ENCODE peak calls at places on chromosome 14, in eight cellular contexts. P is mesenchymal stem cell, E is cardiac muscle cell, D is GM23248, O is trophoblast cell, N is right cardiac atrium, B is fibroblast of lung, U is neural progenitor cell. Z is an unnamed sample.

GRCh38 chr14:90642239-90642717 is 174.0 kb downstream of the TTC7B start:
- DNase-seq in P (peak; percentile 70), D (no peak), U (peak; percentile 89), B (no peak), E (peak; percentile 68), N (no peak), O (peak; percentile 28), Z (no peak)

GRCh38 chr14:72256055-72256454 is 323.8 kb downstream of the RGS6 start:
- DNase-seq in B (no peak), E (no peak), P (no peak), N (no peak), U (no peak), O (peak; percentile 92), D (peak; percentile 4), Z (peak; percentile 8)

GRCh38 chr14:39175445-39176262 is 600 bp downstream of the PNN start:
- DNase-seq in D (peak; percentile 59), E (peak; percentile 61), O (peak; percentile 40), N (peak; percentile 70), B (no peak), P (no peak), U (peak; percentile 72), Z (no peak)

GRCh38 chr14:31243860-31244259 is 36.3 kb upstream of the HECTD1 start:
- DNase-seq in O (peak; percentile 77), D (no peak), N (no peak), P (no peak), E (no peak), B (no peak), U (no peak), Z (peak; percentile 94)

GRCh38 chr14:73269729-73270651 is 32.7 kb downstream of the PAPLN start:
- DNase-seq in D (no peak), B (peak; percentile 34), E (peak; percentile 61), P (peak; percentile 44), O (peak; percentile 74), N (peak; percentile 84), U (peak; percentile 53), Z (no peak)

GRCh38 chr14:81710232-81710845 is 176.7 kb upstream of the SEL1L start:
- DNase-seq in D (peak; percentile 31), O (peak; percentile 43), N (no peak), B (peak; percentile 11), P (peak; percentile 3), U (peak; percentile 62), E (peak; percentile 62), Z (no peak)

GRCh38 chr14:61322799-61323290 is 1.5 kb downstream of the PRKCH start:
- DNase-seq in U (no peak), B (peak; percentile 13), D (peak; percentile 24), P (no peak), N (no peak), E (peak; percentile 18), O (peak; percentile 81), Z (peak; percentile 86)

GRCh38 chr14:36054353-36055051 is 122.0 kb downstream of the PTCSC3 start:
- DNase-seq in U (no peak), D (no peak), E (no peak), O (no peak), B (no peak), P (no peak), N (peak; percentile 70), Z (no peak)

GRCh38 chr14:51335521-51335920 is 95.5 kb downstream of the TMX1 start:
- DNase-seq in D (peak; percentile 63), E (no peak), B (no peak), P (no peak), O (no peak), N (peak; percentile 76), U (no peak), Z (no peak)

GRCh38 chr14:103542545-103543088 is 13.6 kb downstream of the TRMT61A start:
- DNase-seq in E (no peak), U (peak; percentile 97), B (no peak), D (peak; percentile 67), O (no peak), N (peak; percentile 93), P (no peak), Z (no peak)

GRCh38 chr14:65958664-65959562 is 527.3 kb upstream of the CCDC196 start:
- DNase-seq in U (peak; percentile 62), N (no peak), P (peak; percentile 32), D (peak; percentile 54), O (peak; percentile 57), B (peak; percentile 44), E (peak; percentile 56), Z (no peak)

GRCh38 chr14:37565550-37565949 is 29.5 kb downstream of the FOXA1 start:
- DNase-seq in P (no peak), B (no peak), O (no peak), D (no peak), E (no peak), U (peak; percentile 35), N (no peak), Z (no peak)

GRCh38 chr14:25111061-25111601 is 61.2 kb upstream of the STXBP6 start:
- DNase-seq in E (no peak), B (peak; percentile 75), N (no peak), O (peak; percentile 45), P (peak; percentile 94), D (peak; percentile 98), U (no peak), Z (peak; percentile 66)

GRCh38 chr14:95690815-95691214 is 4.6 kb downstream of the TCL1B start:
- DNase-seq in E (no peak), N (no peak), O (no peak), D (no peak), B (no peak), P (no peak), U (no peak), Z (no peak)

GRCh38 chr14:80491131-80491530 is 279.8 kb upstream of the DIO2 start:
- DNase-seq in E (no peak), B (peak; percentile 84), O (no peak), U (no peak), P (peak; percentile 23), N (peak; percentile 73), D (peak; percentile 69), Z (no peak)

GRCh38 chr14:90757452-90757851 is 58.8 kb downstream of the TTC7B start:
- DNase-seq in E (no peak), N (no peak), B (no peak), U (no peak), O (no peak), D (peak; percentile 13), P (peak; percentile 5), Z (no peak)

GRCh38 chr14:71139058-71139946 is 232.0 kb downstream of the PCNX1 start:
- DNase-seq in O (peak; percentile 63), D (peak; percentile 69), U (peak; percentile 79), N (peak; percentile 73), B (peak; percentile 51), P (peak; percentile 54), E (peak; percentile 66), Z (no peak)

GRCh38 chr14:104703269-104703668 is 13.9 kb downstream of the INF2 start:
- DNase-seq in O (no peak), P (no peak), U (no peak), B (no peak), D (no peak), N (no peak), E (no peak), Z (no peak)

DNA sequence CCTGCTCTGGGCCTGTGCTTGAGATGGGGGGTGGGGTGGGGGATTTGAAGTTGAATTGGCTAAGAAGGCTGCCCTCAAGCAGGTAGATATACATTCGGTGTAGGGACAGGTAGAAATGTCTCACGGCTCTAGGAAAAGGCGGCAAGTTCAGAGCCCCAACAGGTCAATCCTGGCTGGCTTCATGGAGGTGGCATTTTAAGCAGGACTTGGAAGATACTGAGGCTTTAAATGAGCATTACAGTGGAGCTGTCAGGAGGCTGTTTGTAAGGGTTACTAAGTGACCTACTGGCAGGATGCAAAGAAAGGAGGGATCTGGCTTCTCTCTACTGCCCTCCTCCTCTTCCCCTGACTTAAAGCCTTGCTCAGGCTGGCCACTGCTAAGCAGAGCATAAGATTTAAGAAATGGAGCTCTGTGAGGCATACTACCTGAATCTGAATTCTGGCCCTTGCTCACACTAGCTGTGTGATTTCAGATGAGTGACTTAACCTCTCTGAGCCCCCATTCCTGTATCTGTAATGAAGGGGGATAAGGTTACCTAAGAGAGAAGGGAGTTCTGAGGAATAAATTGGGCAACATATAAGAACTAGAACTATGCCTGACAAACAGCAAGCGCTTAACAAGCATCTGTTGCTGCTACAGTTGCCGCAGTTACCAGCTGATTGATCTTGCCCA is 61.6 kb downstream of the SLC24A4 start:
- DNase-seq in P (no peak), D (no peak), U (no peak), O (no peak), B (no peak), N (no peak), E (no peak), Z (no peak)
- H3K27ac ChIP-seq in P (no peak overlapping the region), D (no peak overlapping the region), U (no peak overlapping the region), O (no peak overlapping the region), B (no peak overlapping the region), N (no peak overlapping the region), E (no peak overlapping the region), Z (no peak overlapping the region)

DNA sequence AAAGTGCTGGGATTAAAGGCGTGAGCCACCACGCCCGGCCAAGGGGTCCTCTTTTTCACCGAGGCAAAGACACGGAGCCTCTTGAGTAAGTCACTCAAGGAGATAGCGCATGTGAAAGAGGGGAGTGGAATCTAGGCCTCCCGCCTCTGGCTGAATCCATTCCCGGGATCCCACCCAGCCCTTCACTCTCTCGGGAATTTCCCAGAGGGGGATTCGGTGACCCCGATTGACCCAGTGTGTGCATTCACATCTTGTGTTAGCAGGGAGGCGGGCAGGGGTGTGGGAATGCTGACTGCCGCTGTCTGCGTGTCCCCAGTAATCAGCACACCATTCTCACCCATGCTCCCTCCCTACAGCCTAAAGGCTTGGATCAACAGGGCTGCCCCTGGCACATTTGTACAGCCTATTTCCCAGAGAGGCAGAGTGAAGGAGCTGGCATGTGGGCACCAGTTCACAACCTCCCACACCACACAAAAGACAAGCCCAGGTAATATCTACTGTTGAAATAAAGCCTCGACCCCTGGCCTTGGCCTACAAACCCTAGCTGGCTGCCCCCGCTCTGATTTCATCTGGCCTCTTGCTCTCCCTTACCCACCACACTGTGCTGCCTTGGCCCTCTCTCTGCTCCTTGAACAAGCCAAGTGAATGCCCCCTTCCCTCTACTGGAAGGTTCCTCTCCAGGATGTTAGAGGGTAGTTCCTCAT is 1.3 kb upstream of the LTBP2 start:
- DNase-seq in P (no peak), E (no peak), U (peak; percentile 50), O (no peak), D (no peak), B (no peak), N (no peak), Z (no peak)
- H3K27ac ChIP-seq in P (peak overlapping the region; percentile 95), E (no peak overlapping the region), U (no peak overlapping the region), O (no peak overlapping the region), D (peak overlapping the region; percentile 86), B (peak overlapping the region; percentile 22), N (no peak overlapping the region), Z (peak overlapping the region; percentile 86)

DNA sequence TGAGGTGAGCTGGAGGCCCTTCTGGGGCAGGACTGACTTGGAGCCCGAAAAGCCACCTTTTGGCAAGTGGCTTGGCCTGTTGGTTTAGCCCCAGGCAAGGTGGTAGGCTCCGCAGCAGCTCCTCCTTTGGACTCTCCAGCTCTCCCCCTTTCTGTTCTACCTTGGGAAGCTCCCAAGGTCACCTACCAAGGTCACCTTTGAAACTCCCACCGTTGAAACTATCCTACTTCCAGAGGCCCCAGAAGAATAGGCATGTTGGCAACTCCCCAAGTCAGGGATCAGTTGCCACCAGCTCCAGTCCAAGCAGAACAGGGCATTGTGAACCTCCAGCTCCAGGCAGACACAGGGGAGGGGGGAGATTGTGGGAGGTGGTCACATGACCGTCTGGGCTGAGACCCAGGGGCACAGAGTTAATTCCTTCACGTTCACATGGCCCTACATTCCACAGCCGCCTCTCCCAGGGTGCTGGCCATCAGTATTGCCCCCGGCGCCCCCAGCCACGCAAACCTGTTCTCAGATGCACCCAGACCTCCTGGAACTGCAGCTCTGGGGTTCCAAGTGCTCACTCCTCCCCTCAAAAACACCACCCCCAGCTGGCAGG is 14.4 kb downstream of the IRF2BPL start:
- DNase-seq in B (no peak), D (no peak), U (peak; percentile 65), O (peak; percentile 80), P (no peak), E (peak; percentile 87), N (peak; percentile 86), Z (no peak)
- H3K27ac ChIP-seq in B (no peak overlapping the region), D (no peak overlapping the region), U (no peak overlapping the region), O (peak overlapping the region; percentile 30), P (no peak overlapping the region), E (peak overlapping the region; percentile 89), N (peak overlapping the region; percentile 63), Z (no peak overlapping the region)

GRCh38 chr14:49659526-49660455 is 24.7 kb upstream of the DNAAF2 start:
- DNase-seq in E (no peak), B (no peak), P (no peak), D (no peak), N (no peak), U (no peak), O (no peak), Z (peak; percentile 22)
- H3K27ac ChIP-seq in E (no peak overlapping the region), B (no peak overlapping the region), P (no peak overlapping the region), D (no peak overlapping the region), N (no peak overlapping the region), U (no peak overlapping the region), O (no peak overlapping the region), Z (peak overlapping the region; percentile 82)